ENCODE peak calls at places on chromosomes 2 and 18, in nine cellular contexts. D is GM23338, O is GM12865, T is cardiac muscle cell, N is adipocyte, Z is IMR-90, I is lower lobe of right lung, L is HCT116, G is Caco-2. C is an unnamed sample.

GRCh38 chr18:76385681-76385975 is 109.4 kb downstream of the ZNF516 start:
- DNase-seq in D (no peak), O (no peak), T (no peak), N (no peak), Z (no peak), I (no peak), L (no peak), G (no peak), C (no peak)

GRCh38 chr2:219638217-219638947 is 11.0 kb downstream of the SLC4A3 start:
- DNase-seq in D (peak), O (no peak), T (no peak), N (no peak), Z (no peak), I (no peak), L (no peak), G (peak), C (no peak)

GRCh38 chr18:35915056-35915455 is 57.4 kb upstream of the RMP24 start:
- DNase-seq in D (no peak), O (no peak), T (no peak), N (no peak), Z (no peak), I (no peak), L (no peak), G (no peak), C (no peak)

GRCh38 chr2:98768765-98769476 is 38.0 kb upstream of the MGAT4A start:
- DNase-seq in D (no peak), O (no peak), T (peak), N (no peak), Z (no peak), I (no peak), L (no peak), G (no peak), C (peak)

GRCh38 chr2:232328516-232329460 is 49.8 kb upstream of the ALPP start:
- DNase-seq in D (no peak), O (no peak), T (no peak), N (no peak), Z (no peak), I (peak), L (no peak), G (peak), C (no peak)

GRCh38 chr2:56444339-56444738 is 260.5 kb downstream of the CCDC85A start:
- DNase-seq in D (no peak), O (no peak), T (no peak), N (no peak), Z (no peak), I (no peak), L (no peak), G (peak), C (no peak)

GRCh38 chr2:85326406-85326945 is 1.3 kb downstream of the TGOLN2 start:
- DNase-seq in D (no peak), O (peak), T (peak), N (peak), Z (peak), I (no peak), L (no peak), G (no peak), C (peak)

GRCh38 chr2:201796478-201796865 is 9.9 kb upstream of the CDK15 start:
- DNase-seq in D (no peak), O (no peak), T (no peak), N (no peak), Z (no peak), I (no peak), L (no peak), G (no peak), C (no peak)

GRCh38 chr2:213980883-213981282 is 430.0 kb upstream of the VWC2L start:
- DNase-seq in D (no peak), O (no peak), T (peak), N (no peak), Z (peak), I (no peak), L (no peak), G (no peak), C (no peak)

GRCh38 chr18:79848579-79849327 is 51.0 kb downstream of the KCNG2 start:
- DNase-seq in D (no peak), O (no peak), T (no peak), N (no peak), Z (no peak), I (no peak), L (no peak), G (no peak), C (no peak)

GRCh38 chr2:188976545-188977268 is 2.5 kb downstream of the COL3A1 start:
- DNase-seq in D (no peak), O (no peak), T (peak), N (peak), Z (peak), I (no peak), L (peak), G (no peak), C (peak)

GRCh38 chr2:10499911-10500521 is 51.9 kb upstream of the ODC1 start:
- DNase-seq in D (no peak), O (no peak), T (no peak), N (no peak), Z (no peak), I (no peak), L (no peak), G (no peak), C (no peak)

GRCh38 chr2:157839162-157839801 is 36.8 kb downstream of the ACVR1 start:
- DNase-seq in D (peak), O (no peak), T (peak), N (peak), Z (peak), I (no peak), L (no peak), G (no peak), C (no peak)

GRCh38 chr2:223051580-223052375 is at the start of gene KCNE4:
- DNase-seq in D (peak), O (no peak), T (peak), N (peak), Z (peak), I (no peak), L (no peak), G (no peak), C (no peak)
- H3K4me3 ChIP-seq in D (no peak), O (no peak), T (no peak), N (peak), Z (peak), I (peak), L (no peak), G (peak), C (no peak)

DNA sequence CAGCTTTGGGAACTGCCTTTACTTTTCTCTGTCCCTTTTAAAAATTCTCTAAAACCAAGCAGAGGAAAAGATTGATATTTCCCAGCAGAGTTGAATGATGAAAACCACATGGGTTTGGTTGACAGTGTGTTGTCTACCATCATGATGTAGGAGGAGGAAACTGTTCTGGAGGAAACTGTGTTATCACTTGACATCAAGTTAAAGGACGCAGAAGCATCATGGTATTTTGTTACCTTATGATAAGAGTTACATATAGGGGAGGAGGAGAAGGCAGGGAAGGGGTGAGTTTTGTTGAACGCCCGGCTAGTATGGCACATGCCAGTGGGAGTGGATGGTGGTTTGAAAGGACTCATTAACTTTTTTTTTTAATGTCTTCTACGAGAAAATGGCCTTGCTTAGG is 886 bp downstream of the TMEM17 start:
- DNase-seq in D (no peak), O (no peak), T (no peak), N (no peak), Z (no peak), I (no peak), L (no peak), G (no peak), C (no peak)
- H3K4me3 ChIP-seq in D (peak), O (no peak), T (peak), N (peak), Z (no peak), I (peak), L (no peak), G (no peak), C (no peak)

GRCh38 chr2:196259507-196260481 is 88.4 kb upstream of the STK17B start:
- DNase-seq in D (no peak), O (no peak), T (peak), N (peak), Z (peak), I (no peak), L (no peak), G (peak), C (peak)
- H3K4me3 ChIP-seq in D (no peak), O (no peak), T (no peak), N (no peak), Z (peak), I (no peak), L (no peak), G (peak), C (peak)

DNA sequence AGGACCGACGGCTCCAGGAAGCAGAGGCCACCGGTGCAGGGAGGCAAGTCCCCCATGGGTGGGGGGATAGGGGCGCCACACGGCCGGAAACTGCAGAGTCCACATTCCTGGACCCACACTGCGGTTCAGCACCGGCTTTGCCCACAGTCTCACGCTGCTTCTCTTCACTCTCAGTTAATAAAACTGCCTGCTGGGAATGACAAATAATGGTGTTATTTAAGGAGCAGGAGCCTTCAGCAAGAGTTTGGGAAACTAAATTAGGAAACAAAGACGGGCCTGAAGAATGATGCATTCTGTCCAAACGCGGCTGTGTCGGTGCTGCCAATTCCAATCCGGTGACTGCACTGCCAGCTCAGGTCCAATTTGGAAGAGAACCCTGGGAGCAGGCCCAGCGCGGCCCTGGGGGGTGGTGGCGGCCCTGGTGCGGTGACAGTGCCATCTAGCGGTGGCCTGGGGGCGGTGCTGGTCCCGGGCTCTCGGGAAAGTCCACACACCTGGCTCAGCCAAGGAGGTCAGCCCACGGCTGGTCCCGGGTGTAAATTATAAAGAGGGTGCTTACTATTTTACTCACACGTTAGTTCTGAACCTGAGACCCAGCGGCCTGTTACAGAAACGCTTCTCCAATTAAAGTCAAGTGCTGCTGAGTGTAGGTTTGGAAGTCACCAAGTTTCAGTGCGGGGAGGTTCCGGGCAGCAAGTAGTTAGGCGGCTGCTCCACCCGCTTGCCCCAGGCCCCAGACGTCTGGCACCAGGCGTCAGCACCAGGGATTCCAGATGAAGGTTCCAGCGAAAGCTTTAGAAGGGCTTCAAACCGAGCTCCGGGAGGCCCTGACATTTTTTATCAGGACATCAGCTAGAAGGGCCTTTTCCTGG is 73.2 kb upstream of the PXDN start:
- DNase-seq in D (peak), O (peak), T (peak), N (peak), Z (peak), I (peak), L (peak), G (peak), C (no peak)
- H3K4me3 ChIP-seq in D (no peak), O (no peak), T (no peak), N (peak), Z (no peak), I (no peak), L (no peak), G (no peak), C (no peak)

DNA sequence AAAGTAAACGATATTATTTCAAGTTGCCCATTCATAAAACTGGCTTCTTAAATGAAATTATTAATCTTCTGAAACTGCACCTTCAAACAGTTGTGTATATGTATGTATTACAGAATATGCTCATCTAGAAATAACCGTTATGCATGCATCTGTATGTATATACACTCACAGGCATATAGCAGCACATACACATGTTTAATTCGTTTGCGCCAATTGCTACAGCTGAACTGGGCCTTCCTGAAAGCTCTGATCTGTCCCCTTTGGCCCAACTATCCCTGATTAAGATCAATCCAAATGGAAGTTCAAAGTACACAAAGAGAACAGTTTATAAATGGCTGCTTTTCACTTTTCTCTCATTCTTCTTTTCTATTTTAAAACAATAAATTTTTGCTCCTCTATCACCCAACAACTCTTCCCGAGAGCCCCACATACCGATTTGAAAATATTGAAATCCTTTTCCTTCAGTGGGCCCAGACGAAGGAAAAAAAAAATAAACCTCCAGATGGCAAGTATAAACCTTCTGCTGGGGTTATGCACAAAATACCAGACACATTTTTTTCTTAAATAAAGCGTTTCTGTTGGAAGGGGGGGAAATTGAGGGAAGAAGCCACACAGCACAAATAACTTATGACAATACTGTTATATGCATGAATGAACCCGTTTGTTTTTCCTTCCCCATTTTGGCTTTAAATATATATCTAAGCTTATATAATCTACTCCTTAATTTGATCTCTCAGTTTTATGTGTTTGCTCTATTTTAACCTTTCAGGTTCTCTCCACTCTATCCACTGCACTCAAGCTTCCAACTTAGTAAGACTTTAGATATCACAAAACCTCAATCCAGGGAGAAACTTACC is 267.4 kb downstream of the TCF4 start:
- DNase-seq in D (no peak), O (peak), T (no peak), N (peak), Z (peak), I (no peak), L (no peak), G (no peak), C (no peak)
- H3K4me3 ChIP-seq in D (peak), O (peak), T (no peak), N (peak), Z (peak), I (peak), L (no peak), G (peak), C (no peak)

C was measured in Jurkat, Clone E6-1.